ENCODE peak calls at places on chromosomes 6 and 20, in six cellular contexts. One of them, this sample, is unnamed. For H3K4me1, the result is how much of the 10 kb centered on the place peaks cover.

GRCh38 chr20:45087115-45087785 is 13.7 kb downstream of the KCNS1 start:
- DNase-seq in transverse colon: no peak
- DNase-seq in mucosa of descending colon: no peak
- DNase-seq in GM12878: no peak
- DNase-seq in cardiac muscle cell: no peak
- DNase-seq in IMR-90: no peak
- DNase-seq in this sample: no peak

GRCh38 chr6:34022873-34023255 is 123.0 kb downstream of the GRM4 start:
- DNase-seq in transverse colon: no peak
- DNase-seq in mucosa of descending colon: no peak
- DNase-seq in GM12878: no peak
- DNase-seq in cardiac muscle cell: no peak
- DNase-seq in IMR-90: no peak
- DNase-seq in this sample: no peak

GRCh38 chr20:31909253-31910070 is 39.0 kb downstream of the TTLL9 start:
- DNase-seq in transverse colon: no peak
- DNase-seq in mucosa of descending colon: no peak
- DNase-seq in GM12878: no peak
- DNase-seq in cardiac muscle cell: no peak
- DNase-seq in IMR-90: no peak
- DNase-seq in this sample: no peak

GRCh38 chr20:53751394-53752368 is 158.0 kb upstream of the ZNF217 start:
- DNase-seq in transverse colon: peak
- DNase-seq in mucosa of descending colon: peak
- DNase-seq in GM12878: peak
- DNase-seq in cardiac muscle cell: peak
- DNase-seq in IMR-90: no peak
- DNase-seq in this sample: no peak

GRCh38 chr6:11386323-11386722 is 151.2 kb upstream of the TMEM170B start:
- DNase-seq in transverse colon: no peak
- DNase-seq in mucosa of descending colon: no peak
- DNase-seq in GM12878: peak
- DNase-seq in cardiac muscle cell: no peak
- DNase-seq in IMR-90: no peak
- DNase-seq in this sample: no peak

GRCh38 chr6:311679-312220 is 19.5 kb downstream of the DUSP22 start:
- DNase-seq in transverse colon: no peak
- DNase-seq in mucosa of descending colon: no peak
- DNase-seq in GM12878: no peak
- DNase-seq in cardiac muscle cell: no peak
- DNase-seq in IMR-90: no peak
- DNase-seq in this sample: no peak

GRCh38 chr20:54267510-54268003 is 59.7 kb downstream of the PFDN4 start:
- DNase-seq in transverse colon: no peak
- DNase-seq in mucosa of descending colon: no peak
- DNase-seq in GM12878: no peak
- DNase-seq in cardiac muscle cell: no peak
- DNase-seq in IMR-90: peak
- DNase-seq in this sample: no peak

GRCh38 chr6:56222509-56222908 is 24.9 kb downstream of the COL21A1 start:
- DNase-seq in transverse colon: no peak
- DNase-seq in mucosa of descending colon: no peak
- DNase-seq in GM12878: no peak
- DNase-seq in cardiac muscle cell: no peak
- DNase-seq in IMR-90: no peak
- DNase-seq in this sample: no peak

GRCh38 chr20:51062065-51062464 is 39.2 kb upstream of the KCNG1 start:
- DNase-seq in transverse colon: no peak
- DNase-seq in mucosa of descending colon: no peak
- DNase-seq in GM12878: no peak
- DNase-seq in cardiac muscle cell: no peak
- DNase-seq in IMR-90: peak
- DNase-seq in this sample: no peak

GRCh38 chr6:25700841-25701240 is 48.8 kb downstream of the SCGN start:
- DNase-seq in transverse colon: no peak
- DNase-seq in mucosa of descending colon: no peak
- DNase-seq in GM12878: no peak
- DNase-seq in cardiac muscle cell: no peak
- DNase-seq in IMR-90: no peak
- DNase-seq in this sample: no peak

GRCh38 chr6:25706314-25707014 is 48.1 kb upstream of the SLC17A4 start:
- DNase-seq in transverse colon: no peak
- DNase-seq in mucosa of descending colon: no peak
- DNase-seq in GM12878: no peak
- DNase-seq in cardiac muscle cell: peak
- DNase-seq in IMR-90: no peak
- DNase-seq in this sample: peak

GRCh38 chr6:25701807-25702206 is 49.8 kb downstream of the SCGN start:
- DNase-seq in transverse colon: no peak
- DNase-seq in mucosa of descending colon: no peak
- DNase-seq in GM12878: no peak
- DNase-seq in cardiac muscle cell: no peak
- DNase-seq in IMR-90: no peak
- DNase-seq in this sample: no peak

GRCh38 chr6:25699649-25700048 is 47.6 kb downstream of the SCGN start:
- DNase-seq in transverse colon: no peak
- DNase-seq in mucosa of descending colon: no peak
- DNase-seq in GM12878: no peak
- DNase-seq in cardiac muscle cell: no peak
- DNase-seq in IMR-90: no peak
- DNase-seq in this sample: no peak

DNA sequence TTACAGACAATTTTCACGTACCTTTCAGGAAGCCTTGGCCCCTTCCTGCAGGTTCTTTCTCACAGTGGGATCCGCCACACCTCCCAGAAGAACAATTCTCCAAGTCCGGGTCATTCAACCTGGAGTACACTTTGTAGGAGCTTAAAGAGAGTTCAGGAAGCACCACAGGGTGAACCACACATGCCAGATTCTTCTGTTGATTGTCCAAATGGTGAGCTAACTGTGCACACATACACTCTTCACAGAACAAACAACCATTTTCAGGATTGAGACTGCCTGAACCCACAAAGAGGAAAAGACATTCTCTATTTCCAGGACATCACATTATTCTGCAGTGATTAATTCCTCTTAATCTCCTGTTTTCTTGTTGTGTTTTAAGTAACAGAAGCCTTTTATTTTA is 51.0 kb downstream of the SCGN start:
- DNase-seq in transverse colon: no peak
- DNase-seq in mucosa of descending colon: no peak
- DNase-seq in GM12878: no peak
- DNase-seq in cardiac muscle cell: no peak
- DNase-seq in IMR-90: no peak
- DNase-seq in this sample: no peak
- TF ChIP-seq CTCF in transverse colon: no peak
- TF ChIP-seq CTCF in mucosa of descending colon: no peak
- TF ChIP-seq CTCF in GM12878: no peak
- TF ChIP-seq CTCF in cardiac muscle cell: no peak
- TF ChIP-seq CTCF in IMR-90: no peak
- TF ChIP-seq CTCF in this sample: no peak

GRCh38 chr20:61815176-61815575 is 250.5 kb downstream of the TAF4 start:
- DNase-seq in transverse colon: no peak
- DNase-seq in mucosa of descending colon: no peak
- DNase-seq in GM12878: no peak
- DNase-seq in cardiac muscle cell: no peak
- DNase-seq in IMR-90: no peak
- DNase-seq in this sample: no peak

GRCh38 chr20:61813791-61814190 is 251.9 kb downstream of the TAF4 start:
- DNase-seq in transverse colon: no peak
- DNase-seq in mucosa of descending colon: no peak
- DNase-seq in GM12878: no peak
- DNase-seq in cardiac muscle cell: no peak
- DNase-seq in IMR-90: no peak
- DNase-seq in this sample: no peak

GRCh38 chr20:61812771-61813485 is 252.8 kb downstream of the TAF4 start:
- DNase-seq in transverse colon: no peak
- DNase-seq in mucosa of descending colon: no peak
- DNase-seq in GM12878: no peak
- DNase-seq in cardiac muscle cell: no peak
- DNase-seq in IMR-90: no peak
- DNase-seq in this sample: no peak

GRCh38 chr20:61814726-61815125 is 251.0 kb downstream of the TAF4 start:
- DNase-seq in transverse colon: no peak
- DNase-seq in mucosa of descending colon: no peak
- DNase-seq in GM12878: no peak
- DNase-seq in cardiac muscle cell: no peak
- DNase-seq in IMR-90: no peak
- DNase-seq in this sample: no peak

DNA sequence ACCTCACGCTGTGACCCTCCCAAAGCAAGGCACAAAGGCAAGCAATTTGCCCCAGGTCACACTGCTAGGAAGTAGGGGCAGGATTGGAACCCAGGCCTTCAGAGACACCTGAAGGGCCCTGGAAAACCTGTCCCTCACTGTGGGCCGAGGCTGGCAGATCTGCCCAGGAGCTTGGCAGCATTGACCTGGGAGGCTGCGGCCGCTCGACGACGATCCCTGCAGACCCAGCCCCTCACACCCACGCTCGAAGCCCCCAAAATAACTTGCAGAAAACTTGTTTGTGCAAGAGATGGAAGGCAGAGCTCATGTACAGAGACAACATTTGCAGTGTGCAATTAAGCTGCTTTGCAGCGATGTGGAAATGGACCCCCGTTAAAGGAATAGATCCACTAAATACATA is 251.4 kb downstream of the TAF4 start:
- DNase-seq in transverse colon: no peak
- DNase-seq in mucosa of descending colon: no peak
- DNase-seq in GM12878: no peak
- DNase-seq in cardiac muscle cell: no peak
- DNase-seq in IMR-90: no peak
- DNase-seq in this sample: no peak
- H3K4me1 ChIP-seq in transverse colon: under half
- H3K4me1 ChIP-seq in mucosa of descending colon: under half
- H3K4me1 ChIP-seq in GM12878: under half
- H3K4me1 ChIP-seq in cardiac muscle cell: under half
- H3K4me1 ChIP-seq in IMR-90: under half
- H3K4me1 ChIP-seq in this sample: under half

DNA sequence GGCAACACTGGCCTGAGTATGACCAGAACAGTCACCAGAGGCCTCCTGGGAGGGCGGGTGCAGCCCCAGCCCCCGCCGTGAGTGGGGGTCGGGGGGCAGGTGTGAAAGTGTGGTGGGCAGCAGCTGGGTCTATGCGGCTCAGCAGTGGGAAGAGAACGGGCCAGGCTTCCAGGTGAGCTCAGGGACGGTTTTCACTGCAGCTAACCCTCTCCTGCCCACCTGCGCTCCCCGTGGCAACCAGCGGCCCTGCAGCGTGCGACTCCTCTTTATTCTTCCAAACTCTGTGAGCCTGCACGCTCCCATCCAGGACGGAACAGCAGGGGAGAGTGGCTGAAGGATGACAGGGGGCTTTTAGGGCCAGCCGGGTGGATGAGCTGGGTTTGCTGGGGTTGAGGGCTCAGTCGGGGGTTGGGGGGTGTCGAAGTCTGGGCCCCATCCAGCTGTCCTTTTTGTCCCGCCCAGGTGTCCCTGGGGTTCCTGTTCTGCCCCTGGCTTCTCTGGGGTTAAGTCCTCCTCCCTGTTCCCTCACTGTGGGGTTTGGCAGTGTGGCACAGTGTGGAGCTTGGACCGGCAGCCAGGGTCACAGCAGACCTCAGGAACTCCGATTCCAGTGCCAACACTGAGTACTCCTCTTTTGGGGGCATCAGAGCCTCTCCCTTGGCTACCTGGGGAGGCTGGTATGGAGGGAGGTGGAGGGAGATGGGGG is 859 bp upstream of the BIRC7 start:
- DNase-seq in transverse colon: peak
- DNase-seq in mucosa of descending colon: peak
- DNase-seq in GM12878: no peak
- DNase-seq in cardiac muscle cell: peak
- DNase-seq in IMR-90: no peak
- DNase-seq in this sample: no peak
- TF ChIP-seq CTCF in transverse colon: peak
- TF ChIP-seq CTCF in mucosa of descending colon: no peak
- TF ChIP-seq CTCF in GM12878: peak
- TF ChIP-seq CTCF in cardiac muscle cell: peak
- TF ChIP-seq CTCF in IMR-90: peak
- TF ChIP-seq CTCF in this sample: peak

GRCh38 chr6:87793340-87793739 is 91.3 kb upstream of the AKIRIN2 start:
- DNase-seq in transverse colon: no peak
- DNase-seq in mucosa of descending colon: no peak
- DNase-seq in GM12878: no peak
- DNase-seq in cardiac muscle cell: no peak
- DNase-seq in IMR-90: no peak
- DNase-seq in this sample: no peak
- H3K4me1 ChIP-seq in transverse colon: under half
- H3K4me1 ChIP-seq in mucosa of descending colon: under half
- H3K4me1 ChIP-seq in GM12878: under half
- H3K4me1 ChIP-seq in cardiac muscle cell: under half
- H3K4me1 ChIP-seq in IMR-90: under half
- H3K4me1 ChIP-seq in this sample: under half

GRCh38 chr6:26544473-26544872 is 6.3 kb downstream of the HMGN4 start:
- DNase-seq in transverse colon: no peak
- DNase-seq in mucosa of descending colon: no peak
- DNase-seq in GM12878: no peak
- DNase-seq in cardiac muscle cell: no peak
- DNase-seq in IMR-90: no peak
- DNase-seq in this sample: no peak
- TF ChIP-seq CTCF in transverse colon: no peak
- TF ChIP-seq CTCF in mucosa of descending colon: no peak
- TF ChIP-seq CTCF in GM12878: no peak
- TF ChIP-seq CTCF in cardiac muscle cell: no peak
- TF ChIP-seq CTCF in IMR-90: no peak
- TF ChIP-seq CTCF in this sample: no peak

GRCh38 chr6:15410752-15411151 is 164.9 kb downstream of the JARID2 start:
- DNase-seq in transverse colon: no peak
- DNase-seq in mucosa of descending colon: no peak
- DNase-seq in GM12878: no peak
- DNase-seq in cardiac muscle cell: no peak
- DNase-seq in IMR-90: no peak
- DNase-seq in this sample: no peak
- H3K4me1 ChIP-seq in transverse colon: under half
- H3K4me1 ChIP-seq in mucosa of descending colon: under half
- H3K4me1 ChIP-seq in GM12878: under half
- H3K4me1 ChIP-seq in cardiac muscle cell: under half
- H3K4me1 ChIP-seq in IMR-90: under half
- H3K4me1 ChIP-seq in this sample: under half

GRCh38 chr20:6140947-6141346 is 18.1 kb upstream of the FERMT1 start:
- DNase-seq in transverse colon: no peak
- DNase-seq in mucosa of descending colon: no peak
- DNase-seq in GM12878: no peak
- DNase-seq in cardiac muscle cell: no peak
- DNase-seq in IMR-90: no peak
- DNase-seq in this sample: peak

GRCh38 chr20:6142348-6142993 is 19.6 kb upstream of the FERMT1 start:
- DNase-seq in transverse colon: peak
- DNase-seq in mucosa of descending colon: peak
- DNase-seq in GM12878: peak
- DNase-seq in cardiac muscle cell: peak
- DNase-seq in IMR-90: peak
- DNase-seq in this sample: peak
- TF ChIP-seq CTCF in transverse colon: peak
- TF ChIP-seq CTCF in mucosa of descending colon: peak
- TF ChIP-seq CTCF in GM12878: peak
- TF ChIP-seq CTCF in cardiac muscle cell: peak
- TF ChIP-seq CTCF in IMR-90: peak
- TF ChIP-seq CTCF in this sample: peak